ENCODE peak calls at places on chromosome 19, in eight cellular contexts. C is HepG2, N is GM23338, W is Panc1, Z is A549, S is HCT116, R is SK-N-SH, X is K562. F is an unnamed sample.

GRCh38 chr19:5697022-5697889 is 7.2 kb downstream of the RPL36 start:
- DNase-seq in C (no peak), N (peak), W (no peak), Z (no peak), S (no peak), R (peak), X (no peak), F (no peak)

GRCh38 chr19:30063184-30064020 is 121.4 kb downstream of the URI1 start:
- DNase-seq in C (no peak), N (no peak), W (no peak), Z (no peak), S (no peak), R (no peak), X (no peak), F (no peak)

GRCh38 chr19:51138549-51138979 is 3.5 kb upstream of the SIGLEC7 start:
- DNase-seq in C (no peak), N (no peak), W (no peak), Z (no peak), S (no peak), R (no peak), X (no peak), F (peak)

GRCh38 chr19:7673995-7674667 is 2.8 kb upstream of the MCEMP1 start:
- DNase-seq in C (peak), N (peak), W (no peak), Z (peak), S (peak), R (peak), X (peak), F (peak)

GRCh38 chr19:13281567-13282291 is 131.5 kb downstream of the IER2 start:
- DNase-seq in C (no peak), N (peak), W (no peak), Z (no peak), S (no peak), R (no peak), X (no peak), F (no peak)

GRCh38 chr19:41914906-41915247 is 13.4 kb downstream of the ERFL start:
- DNase-seq in C (no peak), N (peak), W (no peak), Z (no peak), S (no peak), R (no peak), X (no peak), F (no peak)

GRCh38 chr19:42512743-42513304 is 15.5 kb downstream of the CEACAM1 start:
- DNase-seq in C (no peak), N (no peak), W (no peak), Z (no peak), S (no peak), R (no peak), X (no peak), F (no peak)

GRCh38 chr19:9586764-9587163 is 2.5 kb upstream of the ZNF121 start:
- DNase-seq in C (peak), N (peak), W (peak), Z (no peak), S (peak), R (peak), X (peak), F (peak)

GRCh38 chr19:38869160-38869835 is 8.8 kb downstream of the RINL start:
- DNase-seq in C (no peak), N (peak), W (no peak), Z (no peak), S (no peak), R (peak), X (no peak), F (peak)
- H3K27ac ChIP-seq in C (no peak), N (no peak), W (no peak), Z (peak), S (no peak), R (no peak), X (no peak), F (peak)

GRCh38 chr19:47699360-47699917 is 13.8 kb upstream of the EHD2 start:
- DNase-seq in C (peak), N (peak), W (no peak), Z (peak), S (no peak), R (peak), X (peak), F (peak)

GRCh38 chr19:47696635-47697034 is 16.6 kb upstream of the EHD2 start:
- DNase-seq in C (no peak), N (no peak), W (no peak), Z (no peak), S (no peak), R (peak), X (no peak), F (no peak)

GRCh38 chr19:47695533-47696262 is 17.5 kb upstream of the EHD2 start:
- DNase-seq in C (no peak), N (no peak), W (no peak), Z (no peak), S (no peak), R (no peak), X (no peak), F (no peak)

GRCh38 chr19:47698631-47699359 is 14.4 kb upstream of the EHD2 start:
- DNase-seq in C (no peak), N (no peak), W (no peak), Z (no peak), S (no peak), R (no peak), X (no peak), F (no peak)

DNA sequence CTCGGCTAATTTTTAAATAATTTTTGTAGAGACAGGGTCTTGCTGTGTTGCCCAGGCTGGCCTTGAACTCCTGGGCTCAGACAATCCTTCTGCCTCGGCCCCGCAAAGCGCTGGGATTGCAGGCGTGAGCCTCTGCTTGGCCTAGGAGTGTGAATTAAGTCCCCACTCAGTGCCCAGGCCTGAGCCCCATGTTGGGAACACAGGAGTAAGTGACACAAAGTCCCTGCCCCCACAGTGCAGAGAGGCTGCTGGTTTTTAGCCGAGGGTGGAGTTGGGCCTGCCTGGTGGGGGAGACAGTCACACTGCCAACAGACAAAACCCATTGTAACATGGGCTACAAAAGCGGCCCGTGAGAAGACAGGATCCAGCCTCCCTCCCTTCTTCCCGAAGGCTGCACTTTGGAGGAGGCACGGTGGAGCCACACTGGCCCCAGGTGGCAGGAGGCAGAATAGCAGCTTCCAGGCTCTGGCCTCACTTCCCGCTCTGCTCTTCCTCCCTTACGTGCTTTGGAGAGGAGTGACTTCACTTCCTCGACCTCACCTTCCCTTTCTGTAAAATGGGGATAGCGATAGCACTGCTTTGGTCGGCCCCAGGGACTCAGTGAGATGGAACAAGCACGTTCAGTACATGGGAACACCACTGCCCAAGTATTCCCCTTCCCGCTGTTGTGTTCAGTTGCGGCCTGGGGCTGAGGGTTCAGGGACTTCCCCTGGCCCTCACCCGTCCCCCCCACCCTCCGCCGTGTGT is 15.2 kb upstream of the EHD2 start:
- DNase-seq in C (peak), N (peak), W (peak), Z (peak), S (peak), R (peak), X (peak), F (peak)
- TF ChIP-seq REST in C (no peak), N (peak), W (no peak), Z (no peak), S (no peak), R (peak), X (no peak), F (no peak)

GRCh38 chr19:55136399-55137102 is 12.5 kb downstream of the TNNT1 start:
- DNase-seq in C (no peak), N (no peak), W (no peak), Z (no peak), S (no peak), R (peak), X (no peak), F (no peak)
- H3K27ac ChIP-seq in C (no peak), N (no peak), W (no peak), Z (no peak), S (no peak), R (no peak), X (no peak), F (no peak)

DNA sequence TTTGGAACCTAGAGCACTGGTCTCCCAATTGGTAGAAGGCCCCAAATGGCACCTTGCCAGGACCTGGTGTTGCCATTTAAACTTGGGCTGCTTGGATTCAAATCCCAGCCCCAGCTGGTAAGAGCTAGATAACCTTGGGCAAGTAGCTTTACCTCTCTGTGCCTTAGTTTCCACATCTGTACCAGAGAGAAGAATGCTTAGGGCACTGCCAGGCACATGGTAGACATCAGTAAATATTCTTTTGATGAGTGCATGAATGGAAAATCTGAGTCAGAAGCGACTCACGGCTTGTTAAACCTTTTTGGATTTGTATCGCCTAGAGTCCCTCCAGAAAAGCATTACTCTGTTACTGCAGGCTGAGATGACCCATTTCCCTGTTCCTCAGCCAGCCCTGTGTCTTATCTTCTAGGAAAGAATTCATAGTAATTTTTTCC is 90.9 kb downstream of the SIPA1L3 start:
- DNase-seq in C (no peak), N (no peak), W (peak), Z (peak), S (peak), R (no peak), X (no peak), F (no peak)
- TF ChIP-seq REST in C (no peak), N (no peak), W (no peak), Z (no peak), S (no peak), R (no peak), X (no peak), F (no peak)

GRCh38 chr19:1856345-1856697 is 7.1 kb downstream of the KLF16 start:
- DNase-seq in C (no peak), N (no peak), W (no peak), Z (no peak), S (no peak), R (no peak), X (peak), F (no peak)

GRCh38 chr19:1855828-1856255 is 7.5 kb downstream of the KLF16 start:
- DNase-seq in C (no peak), N (no peak), W (no peak), Z (no peak), S (no peak), R (no peak), X (peak), F (no peak)

GRCh38 chr19:1858412-1859081 is 4.8 kb downstream of the KLF16 start:
- DNase-seq in C (no peak), N (no peak), W (no peak), Z (no peak), S (no peak), R (no peak), X (peak), F (no peak)

GRCh38 chr19:1857648-1858326 is 5.6 kb downstream of the KLF16 start:
- DNase-seq in C (no peak), N (no peak), W (no peak), Z (no peak), S (no peak), R (no peak), X (peak), F (peak)

DNA sequence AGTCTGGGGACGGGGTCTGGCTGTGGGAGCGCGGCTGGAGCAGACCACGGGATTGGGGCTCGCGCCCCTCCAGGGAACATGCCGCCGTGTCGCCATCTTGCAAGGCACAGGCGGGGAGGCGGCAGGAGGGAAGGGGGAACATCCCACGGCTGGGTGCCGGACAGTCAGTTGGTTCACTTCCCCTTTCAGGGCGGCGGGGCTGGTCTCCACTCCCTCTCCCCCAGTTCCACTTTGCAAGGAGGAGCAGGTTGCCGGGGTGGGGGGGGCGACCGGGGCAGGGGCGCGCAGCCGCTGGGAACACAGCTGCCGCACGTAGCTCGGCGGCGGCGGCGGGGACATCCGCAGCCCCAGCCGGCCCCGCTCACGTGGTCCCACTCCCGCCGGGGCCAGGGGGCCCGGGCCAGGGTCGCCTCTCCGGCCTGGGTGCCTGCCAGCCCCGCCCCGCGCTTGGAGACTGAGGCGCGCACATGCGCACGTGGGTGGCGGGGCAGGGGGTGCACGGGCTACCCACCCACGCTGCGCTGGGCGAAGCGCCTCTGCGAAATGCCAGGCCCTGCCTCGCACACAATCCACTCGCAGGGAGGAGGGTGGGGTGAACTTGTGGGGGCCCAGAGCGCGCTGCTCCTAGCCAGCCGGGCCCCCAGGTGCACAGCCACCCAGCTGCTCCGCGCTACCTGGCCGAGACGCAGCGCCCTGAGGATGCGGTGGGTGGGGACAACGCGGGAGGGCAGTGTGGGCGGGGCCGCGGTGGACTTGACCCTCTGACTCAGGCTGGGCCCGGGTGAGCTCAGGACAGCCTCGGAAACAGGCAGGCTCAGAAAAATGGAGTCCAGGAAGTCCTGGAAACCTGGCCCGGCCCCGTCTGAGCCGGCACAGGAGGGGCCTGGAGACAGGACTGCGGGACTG is 6.4 kb downstream of the KLF16 start:
- DNase-seq in C (peak), N (peak), W (no peak), Z (peak), S (no peak), R (peak), X (peak), F (peak)
- H3K27ac ChIP-seq in C (peak), N (peak), W (peak), Z (peak), S (peak), R (peak), X (peak), F (peak)

GRCh38 chr19:57613941-57614743 is at the start of gene ZNF134:
- DNase-seq in C (peak), N (peak), W (peak), Z (peak), S (peak), R (peak), X (peak), F (peak)
- TF ChIP-seq REST in C (no peak), N (no peak), W (no peak), Z (no peak), S (no peak), R (no peak), X (peak), F (no peak)

GRCh38 chr19:44613295-44614168 is at the start of gene IGSF23:
- DNase-seq in C (peak), N (no peak), W (no peak), Z (no peak), S (no peak), R (no peak), X (no peak), F (no peak)
- H3K27ac ChIP-seq in C (peak), N (no peak), W (no peak), Z (peak), S (no peak), R (no peak), X (no peak), F (peak)

DNA sequence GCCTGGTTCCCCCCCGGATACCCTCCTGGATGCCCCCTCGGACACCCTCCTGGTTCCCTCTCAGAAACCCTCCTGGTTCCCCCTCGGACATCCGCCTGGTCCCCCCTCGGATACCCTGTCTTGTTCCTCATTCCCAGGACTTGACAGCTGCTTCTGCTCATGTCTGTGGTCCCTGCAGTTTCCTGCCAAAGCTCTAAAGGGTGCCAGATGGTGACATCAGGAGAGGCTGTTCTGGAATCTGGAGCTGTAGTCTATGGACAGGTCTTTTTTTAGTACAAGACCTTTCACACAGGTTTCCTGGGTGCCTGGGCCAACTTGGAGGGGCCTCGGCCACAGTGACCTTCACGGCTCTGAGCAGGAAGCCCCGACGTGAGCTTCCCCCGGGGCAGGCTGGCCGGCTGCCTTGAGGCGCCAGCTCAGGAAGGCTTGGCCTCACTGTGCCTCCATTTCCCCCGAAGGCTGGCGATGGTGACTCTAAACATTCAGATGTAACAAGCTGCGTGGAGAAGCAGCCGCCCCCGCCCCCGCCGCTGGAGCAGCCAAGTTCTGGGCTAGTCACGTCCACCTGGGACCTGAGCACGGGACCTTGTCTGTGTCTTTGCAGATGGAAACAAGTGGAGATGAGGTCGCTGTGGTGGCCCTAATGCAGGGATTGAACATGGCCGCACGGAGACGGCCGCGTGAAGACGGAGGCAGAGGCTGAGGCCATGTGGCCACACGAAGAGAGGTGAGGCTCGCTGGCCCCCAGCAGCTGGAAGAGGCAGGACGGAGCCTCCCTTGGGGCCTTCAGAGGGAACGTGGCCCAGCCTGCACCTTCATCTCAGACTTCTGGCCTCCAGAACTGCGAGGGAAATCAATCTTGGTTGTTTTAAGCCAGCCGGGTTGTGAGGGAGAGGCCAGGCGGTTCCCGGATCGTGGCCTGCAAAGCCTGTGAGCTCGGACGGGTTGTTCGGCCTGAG is 12.7 kb downstream of the SGTA start:
- DNase-seq in C (no peak), N (no peak), W (no peak), Z (no peak), S (no peak), R (no peak), X (no peak), F (peak)
- TF ChIP-seq REST in C (no peak), N (no peak), W (no peak), Z (no peak), S (no peak), R (no peak), X (no peak), F (no peak)